ENCODE peak calls at places on chromosomes 16 and 17, in seven cellular contexts. One of them, this sample, is unnamed.

GRCh38 chr17:69637399-69638165 is 223.1 kb downstream of the MAP2K6 start:
- DNase-seq in H9: no peak
- DNase-seq in IMR-90: peak
- DNase-seq in neuronal stem cell: no peak
- DNase-seq in H1: no peak
- DNase-seq in trophoblast cell: no peak
- DNase-seq in mesenchymal stem cell: peak
- DNase-seq in this sample: no peak

GRCh38 chr17:62014526-62014925 is 50.6 kb downstream of the MED13 start:
- DNase-seq in H9: no peak
- DNase-seq in IMR-90: peak
- DNase-seq in neuronal stem cell: no peak
- DNase-seq in H1: no peak
- DNase-seq in trophoblast cell: no peak
- DNase-seq in mesenchymal stem cell: no peak
- DNase-seq in this sample: no peak

GRCh38 chr16:919658-920631 is 50.8 kb downstream of the LMF1 start:
- DNase-seq in H9: no peak
- DNase-seq in IMR-90: peak
- DNase-seq in neuronal stem cell: no peak
- DNase-seq in H1: no peak
- DNase-seq in trophoblast cell: no peak
- DNase-seq in mesenchymal stem cell: peak
- DNase-seq in this sample: no peak

GRCh38 chr16:66735891-66736290 is 15.5 kb downstream of the DYNC1LI2 start:
- DNase-seq in H9: no peak
- DNase-seq in IMR-90: no peak
- DNase-seq in neuronal stem cell: no peak
- DNase-seq in H1: no peak
- DNase-seq in trophoblast cell: no peak
- DNase-seq in mesenchymal stem cell: no peak
- DNase-seq in this sample: no peak

GRCh38 chr17:6913608-6914443 is 82.0 kb upstream of the ALOX12 start:
- DNase-seq in H9: peak
- DNase-seq in IMR-90: peak
- DNase-seq in neuronal stem cell: peak
- DNase-seq in H1: peak
- DNase-seq in trophoblast cell: peak
- DNase-seq in mesenchymal stem cell: peak
- DNase-seq in this sample: peak

GRCh38 chr17:78117027-78117981 is 11.3 kb downstream of the TMC6 start:
- DNase-seq in H9: peak
- DNase-seq in IMR-90: no peak
- DNase-seq in neuronal stem cell: no peak
- DNase-seq in H1: no peak
- DNase-seq in trophoblast cell: no peak
- DNase-seq in mesenchymal stem cell: no peak
- DNase-seq in this sample: no peak

GRCh38 chr16:52561910-52562741 is 15.2 kb upstream of the TOX3 start:
- DNase-seq in H9: no peak
- DNase-seq in IMR-90: no peak
- DNase-seq in neuronal stem cell: no peak
- DNase-seq in H1: no peak
- DNase-seq in trophoblast cell: no peak
- DNase-seq in mesenchymal stem cell: no peak
- DNase-seq in this sample: no peak

GRCh38 chr16:30429418-30429677 is 482 bp downstream of the DCTPP1 start:
- DNase-seq in H9: no peak
- DNase-seq in IMR-90: no peak
- DNase-seq in neuronal stem cell: no peak
- DNase-seq in H1: no peak
- DNase-seq in trophoblast cell: no peak
- DNase-seq in mesenchymal stem cell: no peak
- DNase-seq in this sample: no peak

GRCh38 chr17:78414178-78415162 is 36.0 kb downstream of the PGS1 start:
- DNase-seq in H9: no peak
- DNase-seq in IMR-90: no peak
- DNase-seq in neuronal stem cell: no peak
- DNase-seq in H1: no peak
- DNase-seq in trophoblast cell: no peak
- DNase-seq in mesenchymal stem cell: no peak
- DNase-seq in this sample: no peak

GRCh38 chr16:27239026-27239425 is 29.5 kb downstream of the NSMCE1 start:
- DNase-seq in H9: no peak
- DNase-seq in IMR-90: no peak
- DNase-seq in neuronal stem cell: no peak
- DNase-seq in H1: no peak
- DNase-seq in trophoblast cell: no peak
- DNase-seq in mesenchymal stem cell: no peak
- DNase-seq in this sample: no peak
- H3K23ac ChIP-seq in H9: no peak
- H3K23ac ChIP-seq in IMR-90: peak
- H3K23ac ChIP-seq in neuronal stem cell: no peak
- H3K23ac ChIP-seq in H1: no peak
- H3K23ac ChIP-seq in trophoblast cell: no peak
- H3K23ac ChIP-seq in mesenchymal stem cell: no peak
- H3K23ac ChIP-seq in this sample: no peak

DNA sequence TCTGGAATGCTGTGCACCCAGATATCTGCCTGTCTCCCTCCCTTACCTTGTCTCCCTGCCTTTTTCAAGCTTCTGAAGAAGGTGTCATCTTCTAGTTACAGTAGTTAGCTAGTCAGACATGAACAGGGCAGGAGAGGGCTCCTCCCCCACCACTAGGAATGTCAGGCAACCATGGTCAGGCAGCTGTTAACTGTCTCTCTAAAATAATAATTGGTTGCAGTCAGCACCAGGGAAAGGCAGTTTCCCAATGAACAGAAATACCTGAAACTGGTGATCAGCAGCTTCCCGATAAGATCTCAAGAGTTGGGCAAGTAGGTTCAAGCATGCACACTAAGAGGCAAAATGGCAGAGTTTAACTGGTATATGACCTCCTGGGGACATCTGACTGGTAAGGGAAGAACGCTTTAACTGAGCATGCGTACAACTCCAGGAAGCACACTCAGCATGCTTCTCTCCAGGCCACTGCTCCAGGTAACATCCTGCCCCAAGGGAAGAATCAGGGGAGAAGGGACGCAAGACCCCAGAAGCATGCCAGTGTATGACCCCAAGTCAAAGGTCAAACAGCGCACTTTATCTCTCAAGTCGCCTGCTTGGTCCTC is 12.6 kb upstream of the XYLT1 start:
- DNase-seq in H9: no peak
- DNase-seq in IMR-90: no peak
- DNase-seq in neuronal stem cell: no peak
- DNase-seq in H1: no peak
- DNase-seq in trophoblast cell: peak
- DNase-seq in mesenchymal stem cell: no peak
- DNase-seq in this sample: no peak
- H3K23ac ChIP-seq in H9: no peak
- H3K23ac ChIP-seq in IMR-90: no peak
- H3K23ac ChIP-seq in neuronal stem cell: no peak
- H3K23ac ChIP-seq in H1: no peak
- H3K23ac ChIP-seq in trophoblast cell: no peak
- H3K23ac ChIP-seq in mesenchymal stem cell: no peak
- H3K23ac ChIP-seq in this sample: no peak

GRCh38 chr17:2871205-2871604 is 75.0 kb downstream of the RAP1GAP2 start:
- DNase-seq in H9: peak
- DNase-seq in IMR-90: no peak
- DNase-seq in neuronal stem cell: no peak
- DNase-seq in H1: no peak
- DNase-seq in trophoblast cell: no peak
- DNase-seq in mesenchymal stem cell: no peak
- DNase-seq in this sample: peak
- H3K23ac ChIP-seq in H9: no peak
- H3K23ac ChIP-seq in IMR-90: no peak
- H3K23ac ChIP-seq in neuronal stem cell: no peak
- H3K23ac ChIP-seq in H1: no peak
- H3K23ac ChIP-seq in trophoblast cell: no peak
- H3K23ac ChIP-seq in mesenchymal stem cell: no peak
- H3K23ac ChIP-seq in this sample: no peak

DNA sequence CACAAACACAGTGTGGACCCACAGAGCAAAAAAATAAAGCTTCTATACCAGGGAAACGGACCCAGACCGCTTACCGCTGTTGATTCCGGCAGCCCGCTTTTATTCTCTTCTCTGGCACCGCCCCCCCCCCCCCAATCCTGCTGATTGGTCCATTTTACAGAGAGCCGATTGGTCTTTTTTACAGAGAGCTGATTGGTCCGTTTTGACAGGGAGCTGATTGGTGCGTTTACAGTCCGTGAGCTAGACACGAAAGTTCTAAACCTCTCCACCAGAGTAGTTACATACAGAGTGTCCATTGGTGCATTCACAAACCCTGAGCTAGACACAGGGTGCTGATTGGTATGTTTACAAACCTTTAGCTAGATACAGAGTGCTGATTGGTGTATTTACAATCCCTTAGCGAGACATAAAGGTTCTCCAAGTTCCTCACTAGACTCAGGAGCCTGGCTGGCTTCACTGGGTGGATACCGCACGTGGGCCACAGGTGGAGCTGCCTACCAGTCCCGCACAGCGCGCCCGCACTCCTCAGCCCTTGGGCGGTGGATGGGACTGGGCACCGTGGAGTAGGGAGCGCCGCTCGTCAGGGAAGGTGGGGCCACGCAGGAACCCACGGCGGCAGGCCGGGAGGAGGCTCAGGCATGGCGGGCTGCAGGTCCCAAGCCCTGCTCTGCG is 92.4 kb downstream of the HAPSTR1 start:
- DNase-seq in H9: peak
- DNase-seq in IMR-90: no peak
- DNase-seq in neuronal stem cell: no peak
- DNase-seq in H1: no peak
- DNase-seq in trophoblast cell: no peak
- DNase-seq in mesenchymal stem cell: no peak
- DNase-seq in this sample: no peak
- H3K23ac ChIP-seq in H9: no peak
- H3K23ac ChIP-seq in IMR-90: no peak
- H3K23ac ChIP-seq in neuronal stem cell: no peak
- H3K23ac ChIP-seq in H1: no peak
- H3K23ac ChIP-seq in trophoblast cell: no peak
- H3K23ac ChIP-seq in mesenchymal stem cell: no peak
- H3K23ac ChIP-seq in this sample: no peak

DNA sequence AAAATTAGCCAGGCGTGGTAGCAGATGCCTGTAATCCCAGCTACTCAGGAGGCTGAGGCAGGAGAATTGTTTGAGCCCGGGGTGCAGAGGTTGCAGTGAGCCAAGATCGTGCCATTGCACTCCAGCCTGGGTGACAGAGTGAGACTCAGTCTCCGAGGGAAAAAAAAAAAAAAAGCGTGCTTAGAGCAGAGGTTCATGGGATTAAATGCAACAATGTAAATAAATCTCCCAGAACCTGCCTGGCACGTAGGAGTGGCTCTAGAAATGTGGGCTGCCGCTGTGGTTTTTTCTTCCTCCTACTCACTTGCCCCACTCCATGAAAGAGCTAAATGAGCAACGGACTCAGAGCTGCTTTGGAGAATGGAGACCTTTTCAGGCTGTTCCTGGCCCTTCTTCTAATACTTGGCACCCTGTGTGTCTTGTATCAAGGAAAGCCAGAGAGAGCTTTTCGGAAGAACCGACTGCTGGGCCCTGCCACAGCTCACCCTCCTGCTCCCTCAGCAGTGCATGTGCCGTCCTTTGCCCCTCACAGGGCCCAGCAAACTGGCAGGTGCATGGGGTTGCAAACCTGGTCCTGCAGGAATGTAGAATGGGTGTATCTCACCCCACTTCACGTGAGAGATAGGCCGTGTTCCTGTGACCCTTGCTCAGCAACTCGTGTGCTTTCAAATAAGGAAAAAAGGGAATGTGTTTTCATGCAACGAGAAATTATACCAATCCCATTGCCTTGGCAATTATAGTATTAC is 52.0 kb downstream of the LDHD start:
- DNase-seq in H9: no peak
- DNase-seq in IMR-90: peak
- DNase-seq in neuronal stem cell: no peak
- DNase-seq in H1: no peak
- DNase-seq in trophoblast cell: no peak
- DNase-seq in mesenchymal stem cell: no peak
- DNase-seq in this sample: no peak
- H3K23ac ChIP-seq in H9: no peak
- H3K23ac ChIP-seq in IMR-90: no peak
- H3K23ac ChIP-seq in neuronal stem cell: no peak
- H3K23ac ChIP-seq in H1: no peak
- H3K23ac ChIP-seq in trophoblast cell: no peak
- H3K23ac ChIP-seq in mesenchymal stem cell: no peak
- H3K23ac ChIP-seq in this sample: no peak